ENCODE peak calls at places on chromosomes 16 and 17, in six cellular contexts. D, M, H, Q, L and V are unnamed samples.

GRCh38 chr17:32461498-32461852 is 17.2 kb downstream of the PSMD11 start:
- DNase-seq in Q (no peak), H (no peak), D (no peak), L (no peak), M (no peak), V (no peak)

GRCh38 chr16:11671271-11671670 is 3.0 kb downstream of the SNN start:
- DNase-seq in M (no peak), L (no peak), D (no peak), H (no peak), Q (no peak), V (no peak)

GRCh38 chr17:76011951-76012350 is 11.3 kb downstream of the CDK3 start:
- DNase-seq in Q (no peak), L (no peak), M (no peak), H (no peak), D (no peak), V (no peak)

GRCh38 chr17:199195-199604 is 17.8 kb upstream of the DOC2B start:
- DNase-seq in D (no peak), M (no peak), H (no peak), L (no peak), Q (no peak), V (no peak)

GRCh38 chr16:81136331-81137011 is 40.3 kb upstream of the GCSH start:
- DNase-seq in H (no peak), Q (no peak), D (no peak), M (peak), L (no peak), V (no peak)

GRCh38 chr17:37447641-37448040 is 41.0 kb downstream of the TADA2A start:
- DNase-seq in M (no peak), D (no peak), L (no peak), H (no peak), Q (no peak), V (no peak)

GRCh38 chr16:88195911-88196465 is 186.8 kb upstream of the ZNF469 start:
- DNase-seq in D (no peak), H (no peak), L (no peak), Q (no peak), M (no peak), V (no peak)

GRCh38 chr17:68057531-68057952 is 22.0 kb downstream of the KPNA2 start:
- DNase-seq in M (no peak), L (no peak), H (no peak), Q (no peak), D (no peak), V (no peak)

GRCh38 chr17:57567278-57567677 is 177.8 kb downstream of the CCDC182 start:
- DNase-seq in L (no peak), H (no peak), D (no peak), M (peak), Q (no peak), V (no peak)

GRCh38 chr17:2263183-2263954 is 40.2 kb downstream of the SMG6 start:
- DNase-seq in L (no peak), D (no peak), M (no peak), H (no peak), Q (no peak), V (no peak)

GRCh38 chr16:4795181-4795827 is at the start of gene SMIM22:
- DNase-seq in D (no peak), M (peak), Q (no peak), H (no peak), L (no peak), V (no peak)

GRCh38 chr17:32288600-32288999 is 23.0 kb downstream of the RHBDL3 start:
- DNase-seq in Q (no peak), D (no peak), L (no peak), H (no peak), M (no peak), V (no peak)

GRCh38 chr17:2084129-2084765 is 29.3 kb downstream of the HIC1 start:
- DNase-seq in M (no peak), D (no peak), L (no peak), H (no peak), Q (peak), V (no peak)

GRCh38 chr17:75061618-75062017 is 14.6 kb downstream of the KCTD2 start:
- DNase-seq in Q (no peak), M (no peak), L (no peak), D (no peak), H (no peak), V (no peak)